ENCODE peak calls at places on chromosomes 6 and 20, in five cellular contexts. H is endothelial cell of umbilical vein, F is K562, R is SK-N-SH, M is transverse colon. I is an unnamed sample.

GRCh38 chr6:142929751-142930358 is 15.1 kb downstream of the HIVEP2 start:
- DNase-seq in H (no peak), R (no peak), F (no peak), M (no peak), I (no peak)

GRCh38 chr6:89138173-89138572 is 7.7 kb upstream of the PM20D2 start:
- DNase-seq in H (peak), M (no peak), R (no peak), F (no peak), I (no peak)

GRCh38 chr6:9482030-9482731 is 932.7 kb downstream of the TFAP2A start:
- DNase-seq in H (peak), F (no peak), R (no peak), M (no peak), I (peak)

GRCh38 chr20:61662226-61662945 is 403.3 kb downstream of the TAF4 start:
- DNase-seq in M (no peak), R (peak), F (peak), H (no peak), I (peak)

GRCh38 chr20:11890331-11891080 is 27.2 kb upstream of the BTBD3 start:
- DNase-seq in R (peak), F (peak), H (peak), M (peak), I (peak)

GRCh38 chr6:107641500-107641931 is 151.6 kb downstream of the SOBP start:
- DNase-seq in H (no peak), R (no peak), F (no peak), M (no peak), I (no peak)

GRCh38 chr6:135212935-135213334 is 31.8 kb downstream of the MYB start:
- DNase-seq in M (no peak), F (no peak), R (no peak), H (no peak), I (no peak)

GRCh38 chr20:3572151-3572550 is 91.0 kb downstream of the GFRA4 start:
- DNase-seq in R (no peak), H (peak), F (no peak), M (no peak), I (no peak)

GRCh38 chr6:132320007-132320406 is 81.3 kb downstream of the MOXD1 start:
- DNase-seq in H (peak), M (no peak), R (no peak), F (no peak), I (no peak)

GRCh38 chr20:58647814-58648501 is 3.1 kb upstream of the STX16 start:
- DNase-seq in H (peak), F (no peak), M (no peak), R (no peak), I (no peak)

GRCh38 chr20:41317536-41318270 is at the start of gene ZHX3:
- DNase-seq in M (peak), R (peak), H (peak), F (peak), I (peak)

GRCh38 chr20:43533060-43533459 is 25.6 kb downstream of the L3MBTL1 start:
- DNase-seq in R (no peak), H (no peak), M (no peak), F (no peak), I (no peak)

GRCh38 chr6:75524322-75524972 is 30.8 kb upstream of the FILIP1 start:
- DNase-seq in F (no peak), M (no peak), R (no peak), H (peak), I (peak)

GRCh38 chr20:6765469-6766058 is 1.9 kb upstream of the BMP2 start:
- DNase-seq in R (peak), M (no peak), F (peak), H (peak), I (peak)

GRCh38 chr20:24160563-24161355 is 172.2 kb upstream of the GGTLC1 start:
- DNase-seq in H (peak), M (peak), R (peak), F (peak), I (peak)

GRCh38 chr6:141488466-141488865 is 644.3 kb upstream of the GJE1 start:
- DNase-seq in R (no peak), F (no peak), M (no peak), H (peak), I (no peak)

GRCh38 chr20:62198931-62199330 is 16.1 kb downstream of the MTG2 start:
- DNase-seq in R (no peak), F (no peak), M (no peak), H (no peak), I (no peak)

GRCh38 chr6:74603676-74604075 is 602.2 kb downstream of the COL12A1 start:
- DNase-seq in M (no peak), F (no peak), R (no peak), H (no peak), I (no peak)

GRCh38 chr6:39153766-39154397 is 38.9 kb upstream of the SAYSD1 start:
- DNase-seq in M (no peak), H (no peak), F (no peak), R (no peak), I (no peak)

GRCh38 chr6:169215201-169215661 is 38.4 kb downstream of the THBS2 start:
- DNase-seq in M (no peak), R (peak), H (no peak), F (no peak), I (no peak)

GRCh38 chr6:38876470-38876869 is 161.4 kb downstream of the DNAH8 start:
- DNase-seq in M (peak), R (no peak), F (no peak), H (no peak), I (no peak)

GRCh38 chr20:59253779-59254319 is 46.6 kb upstream of the EDN3 start:
- DNase-seq in R (peak), M (peak), F (no peak), H (no peak), I (no peak)

GRCh38 chr20:57660510-57661199 is 40.4 kb upstream of the ZBP1 start:
- DNase-seq in H (no peak), F (no peak), M (peak), R (peak), I (no peak)

GRCh38 chr6:161498359-161498758 is 224.5 kb upstream of the AGPAT4 start:
- DNase-seq in H (no peak), F (peak), R (peak), M (no peak), I (peak)

GRCh38 chr20:8671366-8671943 is 397.4 kb upstream of the PLCB4 start:
- DNase-seq in F (no peak), R (no peak), H (no peak), M (no peak), I (no peak)

GRCh38 chr6:38209291-38209865 is 389.9 kb downstream of the ZFAND3 start:
- DNase-seq in R (no peak), M (no peak), H (no peak), F (no peak), I (no peak)

GRCh38 chr6:1604347-1604990 is 5.2 kb upstream of the FOXC1 start:
- DNase-seq in F (peak), M (peak), R (peak), H (peak), I (peak)

GRCh38 chr6:38907264-38907663 is 141.3 kb upstream of the GLP1R start:
- DNase-seq in M (no peak), R (no peak), H (no peak), F (no peak), I (no peak)

GRCh38 chr6:34130870-34131269 is 15.0 kb downstream of the GRM4 start:
- DNase-seq in F (no peak), R (no peak), M (no peak), H (no peak), I (no peak)

GRCh38 chr6:140548379-140548778 is 1173.9 kb upstream of the CITED2 start:
- DNase-seq in H (no peak), R (no peak), M (no peak), F (no peak), I (no peak)

GRCh38 chr6:28537065-28537464 is 11.4 kb downstream of the GPX5 start:
- DNase-seq in R (peak), F (no peak), M (no peak), H (peak), I (peak)

GRCh38 chr20:24504331-24505285 is 35.2 kb downstream of the SYNDIG1 start:
- DNase-seq in H (no peak), M (no peak), R (no peak), F (no peak), I (no peak)

GRCh38 chr6:36444470-36444869 is 1.7 kb downstream of the KCTD20 start:
- DNase-seq in M (no peak), R (no peak), H (peak), F (no peak), I (no peak)

GRCh38 chr6:42404494-42404893 is 47.2 kb downstream of the TRERF1 start:
- DNase-seq in H (peak), F (peak), M (peak), R (no peak), I (peak)

GRCh38 chr6:42405025-42405424 is 46.7 kb downstream of the TRERF1 start:
- DNase-seq in H (no peak), M (no peak), R (no peak), F (no peak), I (peak)

GRCh38 chr6:42403831-42404230 is 47.9 kb downstream of the TRERF1 start:
- DNase-seq in M (no peak), H (no peak), R (no peak), F (no peak), I (no peak)

GRCh38 chr6:42402184-42402583 is 49.5 kb downstream of the TRERF1 start:
- DNase-seq in F (no peak), R (peak), H (no peak), M (no peak), I (no peak)

DNA sequence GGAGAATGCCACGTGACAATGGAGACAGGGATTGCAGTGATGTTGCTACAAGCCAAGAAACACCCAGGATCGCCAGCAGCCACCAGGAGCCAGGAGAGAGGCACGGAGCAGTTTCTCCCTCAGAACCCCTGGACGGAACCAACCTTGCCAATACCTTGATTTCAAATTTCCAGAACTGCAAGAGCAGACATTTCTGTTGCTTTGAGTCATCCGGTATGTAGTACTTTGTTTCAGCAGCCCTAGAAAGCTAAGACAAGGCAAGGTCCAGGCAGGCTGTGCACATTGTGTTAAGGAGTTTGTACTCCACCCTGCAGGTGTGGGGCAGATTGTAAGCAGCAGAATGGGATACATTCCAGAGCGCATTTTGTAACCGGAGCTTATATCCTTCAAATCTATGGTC is 48.3 kb downstream of the TRERF1 start:
- DNase-seq in R (no peak), M (peak), H (no peak), F (no peak), I (no peak)
- H3K27ac ChIP-seq in R (no peak), M (peak), H (no peak), F (no peak), I (no peak)

GRCh38 chr6:26121141-26122004 is 34.1 kb downstream of the HFE start:
- DNase-seq in M (no peak), H (no peak), F (peak), R (no peak), I (no peak)
- TF ChIP-seq POLR2AphosphoS5 in M (no peak), H (no peak), F (peak), R (no peak), I (no peak)

DNA sequence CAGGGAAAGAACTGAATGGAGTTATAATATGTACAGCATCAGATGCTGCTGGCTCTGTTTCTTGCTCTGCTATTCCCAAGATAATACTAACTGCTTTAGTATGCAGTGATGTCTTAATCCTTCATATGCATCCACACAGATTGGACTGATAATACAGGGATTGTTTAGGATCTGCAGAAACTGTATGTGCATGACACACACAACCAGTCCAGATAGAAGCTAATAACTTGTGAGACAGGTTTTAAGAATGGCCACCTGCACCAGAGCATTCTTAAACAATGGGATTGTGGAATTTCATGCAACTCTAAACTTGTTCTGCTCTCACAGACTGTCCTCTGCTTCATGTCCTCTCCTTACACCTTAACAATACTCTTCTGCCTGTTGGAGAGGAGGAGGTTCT is 90.9 kb downstream of the SPTLC3 start:
- DNase-seq in F (no peak), R (no peak), M (no peak), H (no peak), I (no peak)
- H3K27ac ChIP-seq in F (no peak), R (no peak), M (no peak), H (no peak), I (no peak)

GRCh38 chr6:20532881-20533280 is 1.4 kb upstream of the CDKAL1 start:
- DNase-seq in F (no peak), H (no peak), M (no peak), R (no peak), I (no peak)

GRCh38 chr6:20538131-20538662 is 3.9 kb downstream of the CDKAL1 start:
- DNase-seq in H (no peak), F (no peak), M (no peak), R (no peak), I (no peak)

GRCh38 chr6:20534906-20535305 is 649 bp downstream of the CDKAL1 start:
- DNase-seq in H (no peak), F (no peak), R (no peak), M (no peak), I (no peak)

GRCh38 chr6:20533746-20534294 is 437 bp upstream of the CDKAL1 start:
- DNase-seq in R (no peak), F (no peak), M (no peak), H (peak), I (peak)

GRCh38 chr6:20534295-20534897 is at the start of gene CDKAL1:
- DNase-seq in R (peak), F (peak), H (peak), M (peak), I (peak)
- TF ChIP-seq POLR2AphosphoS5 in R (peak), F (peak), H (peak), M (peak), I (peak)

DNA sequence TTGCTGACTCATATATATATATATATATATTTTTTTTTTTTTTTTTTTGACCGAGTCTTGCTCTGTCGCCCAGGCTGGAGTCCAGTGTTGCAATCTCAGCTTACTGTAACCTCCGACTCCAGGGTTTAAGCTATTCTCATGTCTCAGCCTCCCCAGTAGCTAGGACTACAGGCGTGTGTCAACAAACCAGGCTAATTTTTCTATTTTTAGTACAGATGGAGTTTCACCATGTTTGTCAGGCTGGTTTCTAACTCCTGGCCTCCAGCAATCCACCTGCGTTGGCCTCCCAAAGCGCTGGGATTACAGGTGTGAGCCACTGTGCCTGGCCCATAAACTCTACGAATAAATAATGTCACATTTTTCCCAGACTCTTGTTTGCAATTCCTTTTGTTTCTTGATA is 4.8 kb downstream of the LRP11 start:
- DNase-seq in F (no peak), H (peak), M (no peak), R (no peak), I (no peak)
- H3K27ac ChIP-seq in F (no peak), H (no peak), M (no peak), R (no peak), I (no peak)

DNA sequence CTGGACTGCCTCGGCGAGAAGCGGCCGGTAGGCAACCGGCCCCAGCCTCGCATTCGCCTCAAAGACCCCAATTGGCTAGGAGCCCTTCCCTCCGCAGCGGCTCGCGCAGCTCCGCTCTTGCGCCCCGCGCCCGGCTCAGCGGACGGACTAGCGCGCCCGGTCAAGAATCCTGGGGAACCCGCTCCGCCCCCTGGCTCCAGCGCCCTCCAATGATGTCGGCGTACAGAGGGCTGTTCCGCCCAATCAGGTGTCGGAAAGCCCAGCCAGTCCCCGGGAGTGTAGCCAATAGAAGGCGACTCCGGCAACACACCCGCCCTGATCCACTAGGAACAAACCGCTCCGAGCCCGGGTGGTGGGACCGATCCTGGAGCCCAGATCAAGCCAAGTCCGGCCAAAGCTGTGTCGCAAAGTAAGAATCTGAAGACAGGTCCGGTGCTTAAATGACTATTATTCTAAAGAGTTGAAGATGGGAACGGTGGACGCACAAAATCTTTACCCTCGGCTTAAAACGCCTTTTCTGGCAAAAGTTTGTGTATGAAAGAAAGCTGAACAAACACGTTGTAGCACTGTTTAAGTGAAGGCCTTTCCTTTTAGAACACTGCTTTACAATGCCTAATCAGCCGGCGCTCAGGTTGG is 132.2 kb downstream of the OGFRL1 start:
- DNase-seq in R (peak), F (no peak), H (peak), M (peak), I (peak)
- TF ChIP-seq POLR2AphosphoS5 in R (peak), F (no peak), H (peak), M (peak), I (peak)

GRCh38 chr20:50138479-50139393 is 14.8 kb downstream of the PEDS1 start:
- DNase-seq in F (no peak), H (no peak), M (no peak), R (no peak), I (peak)
- H3K27ac ChIP-seq in F (no peak), H (peak), M (peak), R (no peak), I (peak)